ENCODE peak calls at places on chromosomes 13 and 19, in five cellular contexts. D is psoas muscle, P is cardiac muscle cell, M is tibial artery, B is left ventricle myocardium inferior. Y is an unnamed sample. For H3K36me3, the result is how much of the 10 kb centered on the place peaks cover.

GRCh38 chr19:35134601-35135091 is at the start of gene LGI4:
- DNase-seq in D (peak), P (no peak), M (no peak), B (no peak), Y (no peak)

GRCh38 chr19:9836021-9836420 is 903 bp downstream of the PIN1 start:
- DNase-seq in D (no peak), P (peak), M (no peak), B (no peak), Y (no peak)

GRCh38 chr13:91576590-91576989 is 178.2 kb downstream of the GPC5 start:
- DNase-seq in D (no peak), P (peak), M (no peak), B (no peak), Y (no peak)

GRCh38 chr13:109976206-109976997 is 190.0 kb upstream of the IRS2 start:
- DNase-seq in D (no peak), P (peak), M (no peak), B (no peak), Y (no peak)

GRCh38 chr19:49106648-49107135 is 7.5 kb upstream of the LIN7B start:
- DNase-seq in D (peak), P (peak), M (no peak), B (peak), Y (peak)

GRCh38 chr13:26019881-26020535 is 31.8 kb downstream of the SHISA2 start:
- DNase-seq in D (no peak), P (no peak), M (no peak), B (no peak), Y (no peak)

GRCh38 chr19:40542197-40542859 is 34.3 kb upstream of the SHKBP1 start:
- DNase-seq in D (peak), P (no peak), M (peak), B (peak), Y (no peak)

GRCh38 chr13:75687145-75687763 is 51.1 kb downstream of the LMO7 start:
- DNase-seq in D (no peak), P (peak), M (no peak), B (no peak), Y (no peak)

GRCh38 chr19:4350111-4350510 is 6.7 kb downstream of the MPND start:
- DNase-seq in D (no peak), P (no peak), M (no peak), B (no peak), Y (no peak)

GRCh38 chr19:7515471-7516226 is at the start of gene ZNF358:
- DNase-seq in D (peak), P (peak), M (peak), B (peak), Y (no peak)

GRCh38 chr13:25738342-25738771 is 313.5 kb downstream of the SHISA2 start:
- DNase-seq in D (no peak), P (peak), M (no peak), B (no peak), Y (no peak)

GRCh38 chr19:33800012-33800680 is 3.5 kb downstream of the KCTD15 start:
- DNase-seq in D (peak), P (no peak), M (no peak), B (no peak), Y (no peak)

GRCh38 chr19:45294291-45295029 is 28.2 kb downstream of the CKM start:
- DNase-seq in D (peak), P (peak), M (no peak), B (peak), Y (no peak)

GRCh38 chr19:45340232-45340898 is at the start of gene KLC3:
- DNase-seq in D (no peak), P (peak), M (no peak), B (no peak), Y (peak)

GRCh38 chr19:56333506-56333905 is 18.9 kb upstream of the ZSCAN5A start:
- DNase-seq in D (no peak), P (peak), M (peak), B (no peak), Y (no peak)

GRCh38 chr13:51249767-51250741 is 27.9 kb downstream of the FAM124A start:
- DNase-seq in D (no peak), P (no peak), M (no peak), B (no peak), Y (no peak)

GRCh38 chr19:6499052-6499790 is 2.9 kb downstream of the TUBB4A start:
- DNase-seq in D (no peak), P (no peak), M (no peak), B (no peak), Y (no peak)

GRCh38 chr19:51027126-51027806 is 850 bp upstream of the KLK11 start:
- DNase-seq in D (no peak), P (no peak), M (no peak), B (no peak), Y (no peak)

GRCh38 chr13:73547239-73547638 is 488.4 kb downstream of the KLF5 start:
- DNase-seq in D (no peak), P (no peak), M (no peak), B (no peak), Y (no peak)

GRCh38 chr13:49625392-49626137 is 2.7 kb upstream of the ARL11 start:
- DNase-seq in D (peak), P (no peak), M (peak), B (peak), Y (no peak)

GRCh38 chr13:50365683-50366391 is 350.6 kb downstream of the KCNRG start:
- DNase-seq in D (no peak), P (no peak), M (no peak), B (no peak), Y (peak)

GRCh38 chr13:95505265-95505664 is 47.3 kb upstream of the CLDN10 start:
- DNase-seq in D (no peak), P (peak), M (no peak), B (no peak), Y (no peak)

GRCh38 chr13:79918620-79919019 is 422.3 kb downstream of the SPRY2 start:
- DNase-seq in D (no peak), P (no peak), M (no peak), B (no peak), Y (no peak)

GRCh38 chr13:36133950-36134349 is 2.8 kb upstream of the DCLK1 start:
- DNase-seq in D (no peak), P (no peak), M (no peak), B (no peak), Y (no peak)

GRCh38 chr13:103983948-103984347 is 917.7 kb upstream of the SLC10A2 start:
- DNase-seq in D (no peak), P (no peak), M (no peak), B (no peak), Y (no peak)

DNA sequence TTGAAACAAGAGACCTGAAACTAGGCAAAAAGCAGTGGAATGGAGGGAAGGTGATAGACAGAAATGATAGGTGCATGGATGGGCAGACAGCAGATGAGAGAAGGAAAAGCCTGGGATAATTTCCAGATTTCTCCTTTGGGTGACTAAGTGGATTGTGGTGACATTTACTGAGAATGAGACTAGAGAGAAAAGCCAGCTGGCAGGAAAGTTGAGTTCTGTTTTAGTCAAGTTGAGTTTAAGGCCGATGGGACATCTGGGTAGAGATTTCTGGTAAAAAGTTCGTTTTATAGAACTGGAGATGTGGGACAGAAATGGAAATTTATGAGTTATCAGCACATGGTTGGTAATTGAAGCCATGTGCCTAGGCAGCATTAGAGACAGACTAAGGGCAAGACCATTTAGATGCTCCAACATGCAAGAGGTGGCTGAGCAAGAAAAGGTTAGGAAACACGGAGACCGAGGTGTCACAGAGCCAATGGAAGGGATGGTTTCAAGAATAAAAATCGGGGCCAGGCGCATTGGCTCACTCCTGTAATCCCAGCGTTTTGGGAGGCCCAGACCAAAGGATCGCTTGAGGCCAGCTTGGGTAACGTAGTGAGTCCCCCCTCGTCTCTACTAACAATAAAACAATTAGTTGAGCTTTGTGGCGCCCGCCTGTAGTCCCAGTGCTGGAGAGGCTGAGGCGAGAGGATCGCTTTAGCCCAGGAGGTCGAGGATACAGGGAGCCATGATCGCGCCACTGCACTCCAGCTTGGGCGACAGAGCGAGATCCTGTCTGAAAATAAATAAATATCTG is 9.6 kb upstream of the DGKH start:
- DNase-seq in D (no peak), P (no peak), M (no peak), B (no peak), Y (no peak)
- H3K27ac ChIP-seq in D (no peak), P (no peak), M (peak), B (peak), Y (no peak)

GRCh38 chr19:19460258-19460731 is 54.8 kb downstream of the GATAD2A start:
- DNase-seq in D (no peak), P (no peak), M (no peak), B (no peak), Y (no peak)

GRCh38 chr19:19459099-19459498 is 53.6 kb downstream of the GATAD2A start:
- DNase-seq in D (no peak), P (no peak), M (no peak), B (no peak), Y (peak)

GRCh38 chr19:19461306-19461670 is 54.1 kb downstream of the TSSK6 start:
- DNase-seq in D (no peak), P (no peak), M (no peak), B (no peak), Y (no peak)

GRCh38 chr19:19460761-19461265 is 54.5 kb downstream of the TSSK6 start:
- DNase-seq in D (peak), P (peak), M (peak), B (peak), Y (peak)

GRCh38 chr19:19459707-19460251 is 54.3 kb downstream of the GATAD2A start:
- DNase-seq in D (no peak), P (no peak), M (peak), B (peak), Y (peak)
- H3K4me3 ChIP-seq in D (peak), P (no peak), M (no peak), B (peak), Y (peak)

GRCh38 chr13:40794414-40795368 is 5.3 kb downstream of the SLC25A15 start:
- DNase-seq in D (no peak), P (no peak), M (no peak), B (no peak), Y (no peak)
- H3K36me3 ChIP-seq in D (under half), P (under half), M (under half), B (under half), Y (under half)

GRCh38 chr13:20360041-20360491 is 127.9 kb upstream of the GJB6 start:
- DNase-seq in D (no peak), P (no peak), M (no peak), B (no peak), Y (no peak)
- H3K27ac ChIP-seq in D (no peak), P (no peak), M (no peak), B (no peak), Y (no peak)

DNA sequence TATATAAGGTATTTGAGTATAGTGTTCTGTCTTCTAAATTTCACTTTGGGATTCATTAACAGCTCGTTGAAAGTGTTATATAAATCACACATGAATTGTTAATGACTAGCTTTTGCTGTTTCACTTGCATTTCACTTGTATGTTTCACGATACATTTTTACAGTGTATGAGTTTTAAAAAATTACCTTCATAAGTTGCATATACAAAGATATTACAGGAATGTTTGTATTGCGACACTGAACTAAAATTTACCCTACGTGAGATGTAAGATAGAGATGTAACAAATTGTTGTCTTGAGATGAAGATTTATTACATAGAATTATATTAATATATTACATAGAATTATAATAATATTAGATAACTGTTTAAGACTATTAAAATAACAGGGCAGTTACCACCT is 1.5 kb downstream of the CDC16 start:
- DNase-seq in D (no peak), P (no peak), M (no peak), B (no peak), Y (no peak)
- H3K4me3 ChIP-seq in D (peak), P (peak), M (peak), B (peak), Y (no peak)

DNA sequence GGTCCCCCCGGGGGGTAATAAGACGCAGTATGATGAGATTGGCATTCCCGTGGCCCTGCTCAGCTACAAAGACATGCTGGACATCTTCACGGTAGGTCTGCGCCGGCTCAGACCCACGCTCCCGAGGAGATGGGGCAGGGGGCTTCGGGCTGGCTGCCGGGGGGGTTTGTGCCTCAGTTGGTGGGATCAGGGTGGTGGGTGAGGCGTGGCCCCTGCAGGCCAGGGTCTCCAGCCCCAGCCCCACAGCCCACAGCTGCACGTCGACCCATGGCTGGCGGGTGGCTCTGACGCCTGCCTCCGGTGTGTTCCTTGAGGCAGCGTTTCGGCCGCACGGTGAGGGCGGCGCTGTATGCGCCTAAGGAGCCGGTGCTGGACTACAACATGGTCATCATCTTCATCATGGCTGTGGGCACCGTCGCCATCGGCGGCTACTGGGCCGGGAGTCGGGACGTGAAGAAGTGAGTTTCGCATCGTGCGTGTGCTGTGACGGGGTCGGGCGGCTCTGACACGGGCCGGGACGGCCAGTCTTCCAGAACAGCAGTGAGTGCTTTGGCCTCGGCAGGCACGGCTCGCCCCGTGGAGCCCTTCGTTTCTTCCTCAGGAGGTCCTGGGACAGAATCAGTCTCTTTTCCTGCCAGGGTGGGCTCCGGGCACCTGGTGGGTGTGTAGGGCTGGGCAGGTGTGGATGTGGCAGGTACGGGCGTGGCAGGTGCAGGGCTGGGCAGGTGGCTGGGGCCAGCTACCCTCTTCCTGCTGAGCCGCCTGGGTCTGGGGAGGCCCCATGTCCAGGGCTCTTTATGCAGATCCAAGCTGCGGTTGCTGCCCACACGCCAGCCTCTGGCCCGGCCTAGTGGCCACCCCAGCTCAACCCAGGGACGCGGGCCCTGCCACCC is 10.5 kb downstream of the SPPL2B start:
- DNase-seq in D (no peak), P (no peak), M (no peak), B (no peak), Y (no peak)
- H3K36me3 ChIP-seq in D (under half), P (under half), M (half or more), B (half or more), Y (under half)

DNA sequence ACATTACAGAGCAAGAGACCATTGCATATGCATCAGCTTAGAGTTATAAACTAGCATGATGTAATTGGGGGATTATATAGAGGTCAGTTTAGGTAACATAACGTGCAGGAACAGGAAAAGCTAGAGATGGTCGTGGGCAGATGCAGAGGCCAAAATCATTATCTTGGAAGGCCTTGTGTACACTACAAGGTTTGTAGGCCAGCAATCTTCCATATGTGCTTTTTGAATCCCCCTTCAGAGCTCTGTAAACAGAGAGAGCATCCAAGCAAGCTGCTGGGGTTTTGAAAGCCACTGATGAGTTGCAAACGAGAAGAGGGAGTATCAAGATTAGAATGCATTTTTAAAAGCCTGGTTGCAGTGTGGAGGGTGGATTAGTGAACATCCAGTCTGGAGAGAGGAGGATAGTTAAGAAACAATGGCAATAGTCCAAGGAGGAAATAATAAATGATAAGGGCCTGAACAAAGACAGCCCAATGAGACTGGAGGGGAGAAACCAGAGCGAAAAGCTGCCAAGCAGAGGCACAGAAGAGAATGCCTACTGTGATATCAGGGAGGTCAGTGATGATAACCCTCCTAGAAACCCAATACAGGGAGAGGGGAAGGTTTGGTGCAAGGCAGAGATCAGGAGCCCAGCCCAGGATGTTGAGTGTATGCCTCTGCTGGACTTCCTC is 109.6 kb downstream of the ZAR1L start:
- DNase-seq in D (no peak), P (no peak), M (no peak), B (no peak), Y (no peak)
- H3K27ac ChIP-seq in D (no peak), P (no peak), M (peak), B (peak), Y (no peak)

GRCh38 chr13:46179576-46180368 is 2.2 kb downstream of the LCP1 start:
- DNase-seq in D (peak), P (no peak), M (peak), B (peak), Y (peak)
- H3K4me3 ChIP-seq in D (peak), P (no peak), M (peak), B (peak), Y (peak)

GRCh38 chr19:17617807-17618192 is 62.4 kb downstream of the COLGALT1 start:
- DNase-seq in D (no peak), P (no peak), M (no peak), B (no peak), Y (no peak)
- H3K36me3 ChIP-seq in D (under half), P (under half), M (under half), B (under half), Y (under half)

Y was measured in CD4-positive, alpha-beta memory T cell.